ENCODE peak calls at places on chromosomes 6 and 20, in six cellular contexts. E, L, F, R, H and B are unnamed samples. For H3K27me3, the result is how much of the 10 kb centered on the place peaks cover.

GRCh38 chr6:29845405-29846006 is 17.9 kb downstream of the HLA-G start:
- DNase-seq in L (no peak), F (no peak), R (no peak), H (no peak), E (no peak), B (peak)

GRCh38 chr6:119116712-119117281 is 38.3 kb upstream of the FAM184A start:
- DNase-seq in F (no peak), H (no peak), L (no peak), E (no peak), R (no peak), B (no peak)

GRCh38 chr20:5511505-5511904 is 194.8 kb upstream of the PROKR2 start:
- DNase-seq in H (no peak), L (no peak), R (no peak), F (no peak), E (no peak), B (no peak)

GRCh38 chr6:2055914-2056313 is 189.5 kb downstream of the GMDS start:
- DNase-seq in E (no peak), L (no peak), H (no peak), F (no peak), R (peak), B (no peak)

GRCh38 chr20:43765933-43766332 is 39.1 kb upstream of the GTSF1L start:
- DNase-seq in H (no peak), R (no peak), E (no peak), F (no peak), L (no peak), B (no peak)

GRCh38 chr6:155107432-155108069 is 112.4 kb downstream of the TIAM2 start:
- DNase-seq in E (no peak), R (no peak), H (no peak), F (no peak), L (no peak), B (no peak)

GRCh38 chr6:10528170-10528981 is 7.2 kb downstream of the GCNT2 start:
- DNase-seq in F (no peak), H (no peak), L (no peak), E (no peak), R (peak), B (peak)

GRCh38 chr6:138476116-138476515 is 23.2 kb downstream of the NHSL1 start:
- DNase-seq in F (no peak), H (no peak), L (no peak), R (no peak), E (no peak), B (no peak)

GRCh38 chr20:14199111-14199510 is 138.3 kb downstream of the FLRT3 start:
- DNase-seq in E (no peak), R (peak), F (no peak), L (no peak), H (no peak), B (no peak)

GRCh38 chr6:8562133-8562532 is 126.8 kb upstream of the SLC35B3 start:
- DNase-seq in F (no peak), E (no peak), R (no peak), H (no peak), L (no peak), B (no peak)

GRCh38 chr6:145964948-145965366 is 799 bp upstream of the SHPRH start:
- DNase-seq in H (no peak), E (no peak), F (no peak), R (no peak), L (no peak), B (no peak)

GRCh38 chr20:59013959-59014608 is 5.1 kb upstream of the TUBB1 start:
- DNase-seq in E (no peak), H (no peak), R (peak), F (no peak), L (peak), B (no peak)

GRCh38 chr6:130908188-130908587 is 81.0 kb downstream of the SMLR1 start:
- DNase-seq in H (no peak), F (no peak), L (no peak), E (no peak), R (no peak), B (no peak)

GRCh38 chr20:62689861-62690644 is 18.6 kb upstream of the NTSR1 start:
- DNase-seq in R (no peak), L (no peak), F (no peak), H (no peak), E (no peak), B (no peak)

GRCh38 chr6:31581511-31582229 is 554 bp downstream of the LTB start:
- DNase-seq in L (no peak), F (no peak), E (no peak), H (no peak), R (no peak), B (peak)

GRCh38 chr6:164749126-164749758 is 560.2 kb downstream of the C6orf118 start:
- DNase-seq in H (no peak), E (no peak), L (no peak), R (peak), F (peak), B (no peak)

GRCh38 chr6:75802366-75802765 is 53.3 kb downstream of the MYO6 start:
- DNase-seq in R (peak), E (no peak), F (no peak), L (no peak), H (no peak), B (no peak)

GRCh38 chr6:147906361-147906760 is 397.9 kb downstream of the SAMD5 start:
- DNase-seq in H (no peak), E (no peak), L (no peak), F (no peak), R (peak), B (no peak)

GRCh38 chr6:7058250-7058923 is 49.4 kb upstream of the RREB1 start:
- DNase-seq in L (peak), F (no peak), H (peak), E (peak), R (peak), B (no peak)

GRCh38 chr20:22586645-22587310 is 2.4 kb upstream of the FOXA2 start:
- DNase-seq in F (peak), R (no peak), L (no peak), E (no peak), H (peak), B (no peak)

GRCh38 chr20:45044084-45044573 is 56.8 kb downstream of the KCNS1 start:
- DNase-seq in H (no peak), E (no peak), R (peak), F (peak), L (peak), B (peak)

GRCh38 chr6:157290797-157291196 is 32.5 kb downstream of the TMEM242 start:
- DNase-seq in L (no peak), F (no peak), E (no peak), H (no peak), R (no peak), B (no peak)

GRCh38 chr6:127606131-127606562 is 29.2 kb downstream of the C6orf58 start:
- DNase-seq in E (no peak), R (peak), L (no peak), F (no peak), H (no peak), B (no peak)

GRCh38 chr20:35091808-35092523 is 641 bp downstream of the TRPC4AP start:
- DNase-seq in E (no peak), L (no peak), F (no peak), H (no peak), R (peak), B (no peak)

GRCh38 chr6:128491643-128492206 is 28.7 kb downstream of the PTPRK start:
- DNase-seq in H (no peak), R (peak), E (no peak), F (no peak), L (no peak), B (no peak)

GRCh38 chr20:61331542-61331941 is 79.5 kb downstream of the CDH4 start:
- DNase-seq in H (no peak), F (no peak), E (no peak), R (no peak), L (no peak), B (no peak)

GRCh38 chr6:11366934-11367637 is 134.6 kb upstream of the NEDD9 start:
- DNase-seq in H (no peak), F (no peak), R (peak), E (no peak), L (no peak), B (no peak)

GRCh38 chr6:140846518-140847277 is 1286.0 kb upstream of the GJE1 start:
- DNase-seq in F (no peak), R (peak), H (no peak), L (no peak), E (no peak), B (no peak)

GRCh38 chr6:13539572-13539971 is 34.8 kb upstream of the SIRT5 start:
- DNase-seq in R (no peak), L (no peak), H (no peak), F (no peak), E (no peak), B (no peak)

GRCh38 chr20:63210011-63210605 is 5.8 kb downstream of the YTHDF1 start:
- DNase-seq in R (no peak), H (no peak), E (no peak), F (no peak), L (no peak), B (no peak)

GRCh38 chr20:49706548-49707517 is 6.8 kb downstream of the B4GALT5 start:
- DNase-seq in R (no peak), H (no peak), F (no peak), E (peak), L (no peak), B (no peak)

GRCh38 chr20:34544109-34544793 is 14.3 kb upstream of the MAP1LC3A start:
- DNase-seq in E (no peak), H (peak), F (no peak), L (no peak), R (no peak), B (no peak)

GRCh38 chr6:168196881-168197635 is 118.0 kb upstream of the FRMD1 start:
- DNase-seq in R (no peak), L (no peak), E (no peak), F (no peak), H (no peak), B (no peak)

GRCh38 chr20:51445591-51445990 is 96.9 kb downstream of the NFATC2 start:
- DNase-seq in H (no peak), E (no peak), R (no peak), L (no peak), F (no peak), B (no peak)

GRCh38 chr6:57256541-57256940 is 34.4 kb upstream of the RAB23 start:
- DNase-seq in H (no peak), E (no peak), L (no peak), F (no peak), R (peak), B (no peak)

GRCh38 chr6:36094238-36094637 is 36.1 kb upstream of the MAPK13 start:
- DNase-seq in L (no peak), F (no peak), R (no peak), H (no peak), E (no peak), B (no peak)
- H3K27ac ChIP-seq in L (no peak), F (peak), R (no peak), H (no peak), E (no peak), B (peak)

GRCh38 chr6:35624341-35625070 is 64.2 kb downstream of the FKBP5 start:
- DNase-seq in E (no peak), F (no peak), L (no peak), R (no peak), H (no peak), B (no peak)
- TF ChIP-seq CTCF in E (no peak), F (peak), L (peak), R (peak), H (peak), B (peak)

GRCh38 chr20:37615507-37616425 is 78.1 kb upstream of the CTNNBL1 start:
- DNase-seq in R (peak), F (peak), H (no peak), L (no peak), E (peak), B (peak)
- H3K27me3 ChIP-seq in R (under half), F (under half), H (under half), L (under half), E (under half), B (under half)

GRCh38 chr6:149237464-149237863 is 80.0 kb upstream of the TAB2 start:
- DNase-seq in F (no peak), L (no peak), E (no peak), R (no peak), H (no peak), B (no peak)
- H3K27ac ChIP-seq in F (no peak), L (no peak), E (no peak), R (no peak), H (no peak), B (no peak)